ENCODE peak calls at places on chromosomes 11 and 22, in nine cellular contexts. S is pancreas; Y is effector memory CD4-positive, alpha-beta T cell; O is kidney; I is fibroblast of lung; R is adrenal gland; F is H1; X is sigmoid colon; L is PC-3. Q is an unnamed sample. For H3K9me3, the result is how much of the 10 kb centered on the place peaks cover.

GRCh38 chr11:26557666-26558065 is 14.4 kb downstream of the MUC15 start:
- DNase-seq in S (no peak), Y (no peak), O (no peak), I (no peak), R (no peak), F (no peak), X (no peak), L (no peak), Q (no peak)

GRCh38 chr11:102279641-102280170 is 37.6 kb upstream of the BIRC3 start:
- DNase-seq in S (no peak), Y (no peak), O (no peak), I (peak), R (no peak), F (no peak), X (no peak), L (peak), Q (no peak)

GRCh38 chr11:83599066-83599465 is 312.9 kb upstream of the CCDC90B start:
- DNase-seq in S (no peak), Y (no peak), O (no peak), I (no peak), R (no peak), F (no peak), X (no peak), L (no peak), Q (no peak)

GRCh38 chr22:23263651-23264555 is 83.6 kb downstream of the BCR start:
- DNase-seq in S (no peak), Y (peak), O (peak), I (no peak), R (no peak), F (no peak), X (no peak), L (no peak), Q (no peak)

GRCh38 chr11:119373917-119374631 is 7.4 kb downstream of the USP2 start:
- DNase-seq in S (peak), Y (no peak), O (peak), I (peak), R (peak), F (no peak), X (no peak), L (peak), Q (no peak)

GRCh38 chr11:8814209-8814922 is 96.6 kb upstream of the AKIP1 start:
- DNase-seq in S (no peak), Y (no peak), O (no peak), I (no peak), R (no peak), F (no peak), X (no peak), L (peak), Q (no peak)

GRCh38 chr22:39297490-39298193 is 21.8 kb downstream of the RPL3 start:
- DNase-seq in S (peak), Y (no peak), O (no peak), I (no peak), R (no peak), F (no peak), X (no peak), L (no peak), Q (no peak)

GRCh38 chr11:68313574-68314202 is 1.3 kb downstream of the LRP5 start:
- DNase-seq in S (no peak), Y (no peak), O (no peak), I (peak), R (no peak), F (no peak), X (no peak), L (peak), Q (no peak)

GRCh38 chr11:14422052-14422813 is 63.2 kb upstream of the RRAS2 start:
- DNase-seq in S (peak), Y (no peak), O (peak), I (peak), R (peak), F (peak), X (peak), L (peak), Q (no peak)

GRCh38 chr11:46669606-46670243 is 30.7 kb downstream of the ARHGAP1 start:
- DNase-seq in S (no peak), Y (no peak), O (no peak), I (no peak), R (no peak), F (no peak), X (peak), L (peak), Q (no peak)

GRCh38 chr11:62592216-62592815 is 993 bp upstream of the TUT1 start:
- DNase-seq in S (no peak), Y (no peak), O (peak), I (no peak), R (no peak), F (no peak), X (no peak), L (no peak), Q (no peak)

GRCh38 chr11:8082391-8083087 is 1.5 kb downstream of the TUB start:
- DNase-seq in S (no peak), Y (no peak), O (no peak), I (no peak), R (peak), F (no peak), X (no peak), L (no peak), Q (no peak)

GRCh38 chr11:123328281-123328680 is 101.8 kb upstream of the GRAMD1B start:
- DNase-seq in S (no peak), Y (no peak), O (no peak), I (no peak), R (no peak), F (no peak), X (no peak), L (no peak), Q (no peak)

GRCh38 chr11:64419818-64420485 is 61.0 kb downstream of the RPS6KA4 start:
- DNase-seq in S (no peak), Y (no peak), O (peak), I (peak), R (no peak), F (no peak), X (no peak), L (no peak), Q (no peak)

GRCh38 chr11:795638-796564 is 2.2 kb downstream of the SLC25A22 start:
- DNase-seq in S (peak), Y (peak), O (peak), I (peak), R (peak), F (no peak), X (peak), L (peak), Q (peak)

GRCh38 chr11:122344281-122344680 is 228.3 kb upstream of the BLID start:
- DNase-seq in S (no peak), Y (no peak), O (no peak), I (peak), R (peak), F (no peak), X (no peak), L (peak), Q (no peak)

GRCh38 chr22:39489094-39490068 is 12.7 kb upstream of the MIEF1 start:
- DNase-seq in S (no peak), Y (no peak), O (peak), I (no peak), R (no peak), F (no peak), X (peak), L (no peak), Q (no peak)

GRCh38 chr11:119832132-119832531 is 103.1 kb upstream of the NECTIN1 start:
- DNase-seq in S (no peak), Y (no peak), O (no peak), I (no peak), R (no peak), F (no peak), X (no peak), L (no peak), Q (no peak)

GRCh38 chr11:69460540-69461257 is 20.8 kb upstream of the LINC01488 start:
- DNase-seq in S (no peak), Y (no peak), O (no peak), I (peak), R (no peak), F (no peak), X (no peak), L (peak), Q (no peak)

GRCh38 chr11:101096036-101096704 is 33.4 kb downstream of the PGR start:
- DNase-seq in S (no peak), Y (no peak), O (no peak), I (peak), R (peak), F (no peak), X (peak), L (peak), Q (no peak)

GRCh38 chr11:66192181-66192888 is 76.1 kb upstream of the RAB1B start:
- DNase-seq in S (no peak), Y (no peak), O (no peak), I (no peak), R (no peak), F (no peak), X (no peak), L (no peak), Q (no peak)

GRCh38 chr22:45960477-45961386 is 16.2 kb downstream of the WNT7B start:
- DNase-seq in S (no peak), Y (no peak), O (no peak), I (no peak), R (no peak), F (no peak), X (no peak), L (no peak), Q (no peak)

GRCh38 chr11:11389238-11389637 is 36.2 kb upstream of the CSNK2A3 start:
- DNase-seq in S (peak), Y (no peak), O (no peak), I (no peak), R (peak), F (no peak), X (no peak), L (peak), Q (no peak)

GRCh38 chr11:119832536-119832935 is 103.5 kb upstream of the NECTIN1 start:
- DNase-seq in S (peak), Y (no peak), O (peak), I (no peak), R (peak), F (no peak), X (no peak), L (peak), Q (no peak)

GRCh38 chr11:30348035-30348434 is 25.1 kb downstream of the ARL14EP start:
- DNase-seq in S (no peak), Y (no peak), O (no peak), I (no peak), R (no peak), F (no peak), X (no peak), L (no peak), Q (no peak)

GRCh38 chr11:118533769-118534729 is 3.1 kb downstream of the TMEM25 start:
- DNase-seq in S (no peak), Y (no peak), O (peak), I (no peak), R (peak), F (no peak), X (no peak), L (no peak), Q (no peak)

GRCh38 chr22:23789638-23790037 is 2.9 kb downstream of the SMARCB1 start:
- DNase-seq in S (no peak), Y (no peak), O (peak), I (no peak), R (no peak), F (no peak), X (no peak), L (no peak), Q (no peak)

GRCh38 chr22:27284314-27284713 is 517.2 kb downstream of the MN1 start:
- DNase-seq in S (no peak), Y (no peak), O (no peak), I (no peak), R (no peak), F (no peak), X (no peak), L (no peak), Q (no peak)

DNA sequence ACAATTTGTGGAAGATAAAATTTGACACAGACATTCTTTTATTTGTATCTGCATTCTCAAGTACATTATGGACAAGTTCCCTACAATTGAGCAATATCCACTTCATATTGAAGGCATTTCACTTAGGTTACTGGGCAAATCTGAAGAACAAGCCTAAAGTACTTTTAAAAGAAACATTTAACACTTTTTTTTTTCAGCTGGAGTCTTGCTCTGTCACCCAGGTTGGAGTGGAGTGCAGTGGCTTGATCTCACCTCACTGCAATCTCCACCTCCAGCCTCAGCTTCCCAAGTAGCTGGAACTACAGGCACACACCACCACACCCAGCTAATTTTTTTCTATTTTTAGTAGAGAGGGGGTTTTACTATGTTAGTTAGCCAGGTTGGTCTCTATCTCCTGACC is 70.2 kb downstream of the OR4C45 start:
- DNase-seq in S (no peak), Y (no peak), O (no peak), I (no peak), R (no peak), F (no peak), X (no peak), L (no peak), Q (no peak)
- H3K9me3 ChIP-seq in S (under half), Y (under half), O (under half), I (under half), R (under half), F (under half), X (under half), L (under half), Q (under half)

GRCh38 chr22:49010901-49011300 is 816.8 kb downstream of the BRD1 start:
- DNase-seq in S (no peak), Y (no peak), O (peak), I (no peak), R (peak), F (no peak), X (peak), L (no peak), Q (no peak)

GRCh38 chr22:49013707-49014106 is 814.0 kb downstream of the BRD1 start:
- DNase-seq in S (no peak), Y (no peak), O (no peak), I (no peak), R (peak), F (no peak), X (peak), L (no peak), Q (no peak)

GRCh38 chr22:49011769-49012598 is 815.7 kb downstream of the BRD1 start:
- DNase-seq in S (no peak), Y (no peak), O (peak), I (no peak), R (peak), F (no peak), X (peak), L (no peak), Q (no peak)

GRCh38 chr22:49011379-49011768 is 816.3 kb downstream of the BRD1 start:
- DNase-seq in S (no peak), Y (no peak), O (peak), I (no peak), R (peak), F (no peak), X (peak), L (no peak), Q (no peak)

GRCh38 chr22:49012695-49013094 is 815.0 kb downstream of the BRD1 start:
- DNase-seq in S (no peak), Y (no peak), O (no peak), I (no peak), R (peak), F (no peak), X (no peak), L (no peak), Q (no peak)
- H3K9me3 ChIP-seq in S (under half), Y (under half), O (under half), I (under half), R (under half), F (under half), X (under half), L (under half), Q (under half)

GRCh38 chr11:32438346-32438882 is 3.1 kb upstream of the WT1 start:
- DNase-seq in S (no peak), Y (no peak), O (no peak), I (no peak), R (no peak), F (no peak), X (no peak), L (no peak), Q (no peak)

GRCh38 chr11:32440372-32440888 is 5.1 kb upstream of the WT1 start:
- DNase-seq in S (no peak), Y (no peak), O (no peak), I (no peak), R (no peak), F (no peak), X (no peak), L (no peak), Q (no peak)

GRCh38 chr11:32438883-32439487 is 3.6 kb upstream of the WT1 start:
- DNase-seq in S (no peak), Y (no peak), O (no peak), I (no peak), R (no peak), F (no peak), X (no peak), L (no peak), Q (no peak)

GRCh38 chr11:32439488-32440210 is 4.3 kb upstream of the WT1 start:
- DNase-seq in S (no peak), Y (no peak), O (no peak), I (no peak), R (no peak), F (no peak), X (no peak), L (no peak), Q (no peak)

GRCh38 chr11:32440920-32441319 is 5.6 kb upstream of the WT1 start:
- DNase-seq in S (no peak), Y (no peak), O (no peak), I (no peak), R (no peak), F (no peak), X (no peak), L (no peak), Q (no peak)
- H3K9me3 ChIP-seq in S (under half), Y (under half), O (under half), I (under half), R (under half), F (under half), X (under half), L (under half), Q (under half)

GRCh38 chr11:91776660-91777059 is 448.0 kb upstream of the FAT3 start:
- DNase-seq in S (peak), Y (no peak), O (no peak), I (no peak), R (no peak), F (no peak), X (no peak), L (no peak), Q (no peak)
- H3K9me3 ChIP-seq in S (under half), Y (under half), O (under half), I (under half), R (under half), F (under half), X (under half), L (under half), Q (under half)

GRCh38 chr11:127639916-127640315 is 639.3 kb upstream of the KIRREL3 start:
- DNase-seq in S (no peak), Y (no peak), O (no peak), I (no peak), R (no peak), F (no peak), X (no peak), L (peak), Q (no peak)
- H3K9me3 ChIP-seq in S (under half), Y (under half), O (under half), I (under half), R (under half), F (under half), X (under half), L (under half), Q (under half)

GRCh38 chr22:48209473-48210271 is 1447.2 kb downstream of the TBC1D22A start:
- DNase-seq in S (no peak), Y (no peak), O (no peak), I (no peak), R (peak), F (no peak), X (no peak), L (no peak), Q (no peak)

GRCh38 chr22:48208894-48209293 is 1446.4 kb downstream of the TBC1D22A start:
- DNase-seq in S (no peak), Y (no peak), O (no peak), I (no peak), R (peak), F (no peak), X (no peak), L (no peak), Q (no peak)

GRCh38 chr22:48204296-48204695 is 1441.8 kb downstream of the TBC1D22A start:
- DNase-seq in S (no peak), Y (no peak), O (no peak), I (no peak), R (peak), F (no peak), X (no peak), L (no peak), Q (no peak)

GRCh38 chr22:48210812-48211211 is 1448.4 kb downstream of the TBC1D22A start:
- DNase-seq in S (no peak), Y (no peak), O (no peak), I (no peak), R (no peak), F (no peak), X (no peak), L (no peak), Q (no peak)

DNA sequence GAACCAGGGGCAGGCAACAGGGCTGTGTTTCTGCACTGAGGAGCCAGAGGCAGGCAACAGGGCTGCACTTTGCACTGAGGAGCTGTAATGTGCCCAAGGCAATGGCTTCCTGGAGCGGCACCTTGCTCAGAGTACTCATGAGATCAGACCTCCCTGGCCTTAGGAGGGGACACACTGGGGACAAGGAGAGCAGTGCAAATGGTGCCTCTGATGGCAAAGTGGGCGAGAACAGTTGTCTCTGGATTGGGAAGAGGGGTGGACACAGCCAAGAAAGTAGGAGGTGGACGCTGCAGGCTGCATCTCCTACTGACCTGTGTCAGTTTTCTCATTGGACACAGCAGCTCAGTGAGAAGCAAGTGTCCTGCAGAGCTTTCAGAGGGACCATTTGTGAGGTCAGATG is 1443.3 kb downstream of the TBC1D22A start:
- DNase-seq in S (no peak), Y (no peak), O (no peak), I (no peak), R (peak), F (no peak), X (no peak), L (no peak), Q (no peak)
- H3K9me3 ChIP-seq in S (under half), Y (under half), O (under half), I (under half), R (under half), F (under half), X (under half), L (under half), Q (under half)

GRCh38 chr11:2662024-2662312 is 37.8 kb downstream of the KCNQ1OT1 start:
- DNase-seq in S (no peak), Y (no peak), O (peak), I (no peak), R (peak), F (no peak), X (no peak), L (no peak), Q (no peak)
- H3K9me3 ChIP-seq in S (under half), Y (under half), O (under half), I (under half), R (under half), F (under half), X (under half), L (under half), Q (under half)

Q was measured in T-helper 17 cell.